ENCODE peak calls at places on chromosomes 1 and 21, in six cellular contexts. G, D, T, J, U and X are unnamed samples.

GRCh38 chr1:9767964-9768668 is 55.6 kb downstream of the CLSTN1 start:
- DNase-seq in G (peak), D (no peak), T (peak), J (peak), U (no peak), X (no peak)

GRCh38 chr1:81111818-81112217 is 688.9 kb upstream of the ADGRL2 start:
- DNase-seq in G (no peak), D (no peak), T (no peak), J (no peak), U (no peak), X (no peak)

GRCh38 chr1:150577557-150578277 is 1.7 kb downstream of the MCL1 start:
- DNase-seq in G (no peak), D (no peak), T (peak), J (peak), U (no peak), X (no peak)

GRCh38 chr1:83845437-83846071 is 153.4 kb downstream of the TTLL7 start:
- DNase-seq in G (no peak), D (no peak), T (peak), J (no peak), U (no peak), X (no peak)

GRCh38 chr1:78038071-78038470 is 7.7 kb upstream of the GIPC2 start:
- DNase-seq in G (no peak), D (no peak), T (no peak), J (no peak), U (no peak), X (no peak)

GRCh38 chr1:15764269-15764764 is 5.7 kb downstream of the FBLIM1 start:
- DNase-seq in G (peak), D (no peak), T (no peak), J (no peak), U (peak), X (no peak)

GRCh38 chr1:32816676-32817158 is 441 bp downstream of the YARS1 start:
- DNase-seq in G (no peak), D (no peak), T (peak), J (peak), U (no peak), X (no peak)

GRCh38 chr1:155022927-155023236 is 10.7 kb downstream of the DCST2 start:
- DNase-seq in G (no peak), D (no peak), T (peak), J (no peak), U (peak), X (no peak)

GRCh38 chr1:45892068-45892785 is 88.8 kb downstream of the MAST2 start:
- DNase-seq in G (no peak), D (peak), T (no peak), J (no peak), U (no peak), X (no peak)

GRCh38 chr21:37149411-37149810 is 76.4 kb downstream of the TTC3 start:
- DNase-seq in G (no peak), D (no peak), T (no peak), J (no peak), U (no peak), X (no peak)

GRCh38 chr1:220186752-220187151 is 85.5 kb downstream of the RAB3GAP2 start:
- DNase-seq in G (no peak), D (no peak), T (no peak), J (no peak), U (no peak), X (no peak)

GRCh38 chr1:219488275-219488674 is 124.6 kb downstream of the ZC3H11B start:
- DNase-seq in G (no peak), D (no peak), T (no peak), J (no peak), U (no peak), X (no peak)

GRCh38 chr1:204601979-204602653 is 83.4 kb downstream of the LRRN2 start:
- DNase-seq in G (no peak), D (no peak), T (no peak), J (no peak), U (no peak), X (no peak)

GRCh38 chr1:5907966-5908365 is 84.3 kb downstream of the NPHP4 start:
- DNase-seq in G (no peak), D (no peak), T (no peak), J (no peak), U (no peak), X (no peak)

GRCh38 chr1:44592208-44593145 is 81.8 kb downstream of the TMEM53 start:
- DNase-seq in G (no peak), D (no peak), T (no peak), J (no peak), U (no peak), X (no peak)

GRCh38 chr21:41460578-41461527 is 34.8 kb downstream of the MX1 start:
- DNase-seq in G (peak), D (peak), T (peak), J (peak), U (peak), X (peak)

GRCh38 chr21:41375875-41376274 is 14.0 kb downstream of the MX2 start:
- DNase-seq in G (no peak), D (no peak), T (no peak), J (no peak), U (no peak), X (no peak)

GRCh38 chr1:84415386-84415785 is 17.1 kb downstream of the DNASE2B start:
- DNase-seq in G (no peak), D (no peak), T (no peak), J (no peak), U (no peak), X (no peak)

GRCh38 chr1:21511579-21512522 is 2.6 kb downstream of the ALPL start:
- DNase-seq in G (peak), D (no peak), T (no peak), J (no peak), U (peak), X (no peak)

GRCh38 chr1:36411674-36412648 is 14.3 kb upstream of the LSM10 start:
- DNase-seq in G (no peak), D (peak), T (peak), J (peak), U (no peak), X (no peak)

GRCh38 chr1:36419158-36419557 is 21.4 kb upstream of the LSM10 start:
- DNase-seq in G (no peak), D (no peak), T (no peak), J (no peak), U (no peak), X (no peak)

GRCh38 chr1:36414384-36414783 is 16.7 kb upstream of the LSM10 start:
- DNase-seq in G (no peak), D (no peak), T (no peak), J (no peak), U (no peak), X (no peak)

GRCh38 chr1:36419569-36419968 is 21.9 kb upstream of the LSM10 start:
- DNase-seq in G (no peak), D (no peak), T (no peak), J (no peak), U (no peak), X (no peak)

DNA sequence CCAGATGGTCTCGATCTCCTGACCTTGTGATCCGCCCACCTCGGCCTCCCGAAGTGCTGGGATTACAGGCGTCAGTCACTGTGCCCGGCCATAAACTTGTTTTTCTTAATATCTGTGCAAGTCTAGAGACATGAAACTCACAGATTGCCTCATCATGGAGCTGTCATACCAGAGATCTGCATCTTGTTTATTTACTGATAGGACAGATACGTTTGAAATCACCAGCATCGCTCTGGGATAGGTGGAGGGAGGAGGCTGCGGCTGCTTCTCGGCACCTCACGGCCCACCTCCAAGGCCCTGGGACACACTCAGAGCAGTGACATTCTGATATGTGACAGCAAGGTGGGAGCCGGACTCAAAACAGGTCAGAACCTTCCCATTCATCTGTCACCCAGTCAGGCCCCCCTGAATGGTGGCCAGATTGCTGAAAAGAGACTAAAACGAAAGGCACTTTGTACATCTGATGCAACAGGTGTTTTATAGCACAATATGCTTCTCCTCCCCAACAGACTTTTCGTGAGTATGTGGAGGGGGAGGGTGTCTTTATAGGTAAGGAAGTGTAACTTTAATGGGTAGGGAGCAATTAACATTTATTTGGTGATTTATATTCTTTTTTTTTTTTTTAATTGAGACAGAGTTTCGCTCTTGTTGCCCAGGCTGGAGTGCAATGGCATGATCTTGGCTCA is 18.1 kb upstream of the LSM10 start:
- DNase-seq in G (no peak), D (no peak), T (no peak), J (no peak), U (no peak), X (no peak)
- TF ChIP-seq CTCF in G (no peak), D (no peak), T (no peak), J (no peak), U (no peak), X (no peak)

DNA sequence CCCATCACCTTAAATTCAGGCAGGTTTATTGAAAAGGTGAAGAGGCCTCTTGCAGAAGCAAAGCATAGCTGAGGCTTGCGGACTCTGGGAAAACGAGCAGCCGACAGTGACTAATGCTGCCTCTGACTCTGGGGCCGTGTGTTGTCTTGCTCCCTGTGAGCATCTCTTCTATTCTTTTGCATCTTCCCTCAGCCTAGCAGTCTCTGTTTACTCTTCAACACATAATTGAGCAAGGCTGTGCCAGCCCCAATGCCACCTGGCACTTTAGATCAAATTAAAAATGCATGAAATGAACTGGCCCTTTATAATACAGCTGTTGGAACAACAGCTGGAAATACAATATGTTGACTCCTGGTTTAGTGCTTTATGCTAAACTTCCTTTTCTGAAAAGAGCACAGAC is 18.4 kb upstream of the REG4 start:
- DNase-seq in G (no peak), D (no peak), T (no peak), J (no peak), U (no peak), X (no peak)
- TF ChIP-seq CTCF in G (no peak), D (no peak), T (no peak), J (no peak), U (no peak), X (no peak)

GRCh38 chr1:29520571-29521437 is 284.5 kb downstream of the PTPRU start:
- DNase-seq in G (no peak), D (no peak), T (no peak), J (no peak), U (peak), X (no peak)
- TF ChIP-seq CTCF in G (no peak), D (no peak), T (no peak), J (no peak), U (no peak), X (no peak)

DNA sequence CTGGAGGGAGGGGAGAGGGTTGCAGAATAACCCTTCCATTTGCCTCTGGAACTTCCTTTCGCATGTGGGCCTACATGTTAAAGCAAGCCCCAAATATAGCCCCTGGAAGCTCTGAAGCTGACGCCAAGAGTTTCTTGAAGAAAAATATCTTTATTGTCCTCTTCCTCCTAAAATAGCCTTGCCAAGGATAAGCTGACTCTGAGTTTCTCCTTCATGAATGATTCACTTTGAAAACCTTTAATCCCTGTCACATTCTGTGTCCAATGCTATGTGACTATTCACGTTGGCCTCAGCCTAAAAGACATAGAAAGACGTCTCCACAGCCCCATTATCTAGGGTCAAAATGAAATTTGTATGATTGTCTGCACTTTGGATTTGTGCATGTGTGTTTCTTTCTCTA is 6.4 kb downstream of the C1orf116 start:
- DNase-seq in G (no peak), D (no peak), T (no peak), J (no peak), U (no peak), X (no peak)
- TF ChIP-seq CTCF in G (no peak), D (no peak), T (no peak), J (no peak), U (no peak), X (no peak)

GRCh38 chr1:40593449-40594186 is 62.2 kb downstream of the ZNF684 start:
- DNase-seq in G (no peak), D (no peak), T (peak), J (no peak), U (no peak), X (no peak)

GRCh38 chr1:40595623-40596022 is 64.2 kb downstream of the ZNF684 start:
- DNase-seq in G (no peak), D (no peak), T (peak), J (peak), U (no peak), X (no peak)

GRCh38 chr1:40594187-40594531 is 62.7 kb downstream of the ZNF684 start:
- DNase-seq in G (no peak), D (no peak), T (peak), J (no peak), U (no peak), X (no peak)

GRCh38 chr1:40592107-40592773 is 60.8 kb downstream of the ZNF684 start:
- DNase-seq in G (no peak), D (peak), T (peak), J (peak), U (no peak), X (no peak)
- TF ChIP-seq CTCF in G (no peak), D (peak), T (peak), J (peak), U (no peak), X (peak)